ENCODE peak calls at places on chromosome 20, in nine cellular contexts. B is glutamatergic neuron, U is cardiac fibroblast, R is body of pancreas, W is BJ, J is AG10803, S is esophagus squamous epithelium, L is heart right ventricle, N is heart left ventricle. C is an unnamed sample.

GRCh38 chr20:5364997-5365597 is 48.3 kb upstream of the PROKR2 start:
- DNase-seq in B (no peak), U (no peak), R (no peak), W (peak), J (no peak), S (no peak), L (no peak), N (no peak), C (no peak)

GRCh38 chr20:24785141-24785924 is 163.7 kb upstream of the CST7 start:
- DNase-seq in B (no peak), U (peak), R (no peak), W (peak), J (peak), S (no peak), L (no peak), N (no peak), C (peak)

GRCh38 chr20:15475483-15475882 is 1097.8 kb downstream of the KIF16B start:
- DNase-seq in B (no peak), U (no peak), R (peak), W (no peak), J (no peak), S (no peak), L (peak), N (peak), C (peak)

GRCh38 chr20:57391439-57392129 is 388 bp downstream of the RBM38 start:
- DNase-seq in B (peak), U (peak), R (no peak), W (no peak), J (peak), S (no peak), L (no peak), N (no peak), C (peak)

GRCh38 chr20:58173930-58174707 is 54.3 kb downstream of the ANKRD60 start:
- DNase-seq in B (no peak), U (no peak), R (no peak), W (no peak), J (peak), S (no peak), L (no peak), N (no peak), C (no peak)

GRCh38 chr20:37816003-37816402 is 86.9 kb upstream of the VSTM2L start:
- DNase-seq in B (no peak), U (no peak), R (no peak), W (no peak), J (no peak), S (no peak), L (no peak), N (no peak), C (no peak)

GRCh38 chr20:10662661-10663458 is 10.9 kb downstream of the JAG1 start:
- DNase-seq in B (no peak), U (no peak), R (no peak), W (no peak), J (no peak), S (no peak), L (no peak), N (no peak), C (no peak)

GRCh38 chr20:52975024-52975732 is 3.0 kb downstream of the TSHZ2 start:
- DNase-seq in B (no peak), U (peak), R (peak), W (no peak), J (no peak), S (no peak), L (no peak), N (no peak), C (no peak)

GRCh38 chr20:3923818-3924217 is 34.6 kb downstream of the PANK2 start:
- DNase-seq in B (no peak), U (peak), R (no peak), W (no peak), J (peak), S (no peak), L (no peak), N (no peak), C (no peak)

GRCh38 chr20:58022711-58023110 is 205.7 kb downstream of the ANKRD60 start:
- DNase-seq in B (no peak), U (no peak), R (no peak), W (no peak), J (no peak), S (no peak), L (no peak), N (no peak), C (peak)

GRCh38 chr20:48717095-48717958 is 110.5 kb downstream of the PREX1 start:
- DNase-seq in B (no peak), U (no peak), R (no peak), W (no peak), J (no peak), S (no peak), L (no peak), N (no peak), C (no peak)

GRCh38 chr20:32190608-32191415 is 16.7 kb downstream of the PLAGL2 start:
- DNase-seq in B (peak), U (no peak), R (no peak), W (no peak), J (no peak), S (no peak), L (no peak), N (no peak), C (no peak)

GRCh38 chr20:47362361-47363219 is 6.1 kb upstream of the ZMYND8 start:
- DNase-seq in B (no peak), U (no peak), R (no peak), W (no peak), J (no peak), S (no peak), L (no peak), N (peak), C (peak)

GRCh38 chr20:42179768-42180167 is 561.6 kb upstream of the CHD6 start:
- DNase-seq in B (no peak), U (no peak), R (no peak), W (no peak), J (no peak), S (no peak), L (no peak), N (no peak), C (no peak)

GRCh38 chr20:13220857-13221297 is at the start of gene ISM1:
- DNase-seq in B (peak), U (peak), R (peak), W (no peak), J (no peak), S (no peak), L (peak), N (no peak), C (peak)

GRCh38 chr20:45630366-45630765 is 718 bp downstream of the WFDC9 start:
- DNase-seq in B (no peak), U (no peak), R (no peak), W (no peak), J (peak), S (no peak), L (no peak), N (no peak), C (no peak)

GRCh38 chr20:9485614-9486325 is 28.6 kb upstream of the LAMP5 start:
- DNase-seq in B (no peak), U (no peak), R (no peak), W (no peak), J (no peak), S (no peak), L (no peak), N (no peak), C (no peak)

GRCh38 chr20:44288252-44288651 is 22.8 kb downstream of the FITM2 start:
- DNase-seq in B (no peak), U (no peak), R (no peak), W (no peak), J (no peak), S (no peak), L (no peak), N (no peak), C (no peak)

GRCh38 chr20:22816016-22816415 is 219.1 kb upstream of the SSTR4 start:
- DNase-seq in B (no peak), U (no peak), R (no peak), W (no peak), J (no peak), S (no peak), L (no peak), N (no peak), C (no peak)

GRCh38 chr20:22819134-22819533 is 216.0 kb upstream of the SSTR4 start:
- DNase-seq in B (no peak), U (no peak), R (no peak), W (no peak), J (no peak), S (no peak), L (no peak), N (no peak), C (no peak)

GRCh38 chr20:22815206-22815551 is 219.9 kb upstream of the SSTR4 start:
- DNase-seq in B (no peak), U (no peak), R (no peak), W (no peak), J (no peak), S (no peak), L (no peak), N (no peak), C (no peak)

GRCh38 chr20:22814475-22815205 is 220.5 kb upstream of the SSTR4 start:
- DNase-seq in B (no peak), U (no peak), R (no peak), W (no peak), J (no peak), S (no peak), L (no peak), N (no peak), C (no peak)

GRCh38 chr20:22815584-22815983 is 219.5 kb upstream of the SSTR4 start:
- DNase-seq in B (no peak), U (no peak), R (no peak), W (no peak), J (no peak), S (no peak), L (no peak), N (no peak), C (no peak)
- TF ChIP-seq CTCF in B (no peak), U (peak), R (no peak), W (no peak), J (no peak), S (no peak), L (no peak), N (peak), C (no peak)

GRCh38 chr20:462199-462991 is at the start of gene TBC1D20:
- DNase-seq in B (peak), U (peak), R (peak), W (no peak), J (peak), S (no peak), L (peak), N (peak), C (peak)
- TF ChIP-seq CTCF in B (no peak), U (peak), R (peak), W (peak), J (peak), S (peak), L (no peak), N (peak), C (no peak)

GRCh38 chr20:50153500-50154377 is at the start of gene PEDS1:
- DNase-seq in B (peak), U (peak), R (peak), W (no peak), J (peak), S (peak), L (peak), N (peak), C (peak)
- TF ChIP-seq CTCF in B (no peak), U (no peak), R (peak), W (no peak), J (no peak), S (peak), L (no peak), N (peak), C (no peak)

GRCh38 chr20:21510414-21510971 is 3.4 kb downstream of the NKX2-2 start:
- DNase-seq in B (peak), U (no peak), R (no peak), W (no peak), J (peak), S (no peak), L (no peak), N (no peak), C (no peak)

GRCh38 chr20:21509079-21509596 is 4.7 kb downstream of the NKX2-2 start:
- DNase-seq in B (no peak), U (no peak), R (no peak), W (no peak), J (no peak), S (no peak), L (no peak), N (no peak), C (no peak)

GRCh38 chr20:21510995-21511394 is 2.9 kb downstream of the NKX2-2 start:
- DNase-seq in B (no peak), U (no peak), R (no peak), W (no peak), J (no peak), S (no peak), L (no peak), N (no peak), C (no peak)

GRCh38 chr20:21508230-21509078 is 5.4 kb downstream of the NKX2-2 start:
- DNase-seq in B (peak), U (no peak), R (no peak), W (no peak), J (no peak), S (no peak), L (no peak), N (no peak), C (no peak)

GRCh38 chr20:21509597-21510331 is 4.1 kb downstream of the NKX2-2 start:
- DNase-seq in B (peak), U (peak), R (no peak), W (no peak), J (peak), S (no peak), L (no peak), N (no peak), C (no peak)
- TF ChIP-seq CTCF in B (no peak), U (peak), R (no peak), W (peak), J (peak), S (no peak), L (no peak), N (no peak), C (no peak)

GRCh38 chr20:51700809-51701285 is 67.3 kb downstream of the ATP9A start:
- DNase-seq in B (no peak), U (peak), R (peak), W (no peak), J (peak), S (no peak), L (no peak), N (no peak), C (no peak)
- TF ChIP-seq CTCF in B (peak), U (peak), R (peak), W (peak), J (peak), S (peak), L (peak), N (peak), C (peak)

GRCh38 chr20:33303595-33303994 is 20.6 kb downstream of the BPIFB1 start:
- DNase-seq in B (no peak), U (no peak), R (no peak), W (no peak), J (no peak), S (no peak), L (no peak), N (no peak), C (no peak)
- TF ChIP-seq CTCF in B (no peak), U (no peak), R (no peak), W (no peak), J (no peak), S (no peak), L (no peak), N (no peak), C (no peak)

GRCh38 chr20:62137092-62137384 is 6.2 kb downstream of the PSMA7 start:
- DNase-seq in B (no peak), U (no peak), R (no peak), W (no peak), J (no peak), S (no peak), L (no peak), N (no peak), C (no peak)
- TF ChIP-seq CTCF in B (no peak), U (no peak), R (no peak), W (no peak), J (no peak), S (no peak), L (no peak), N (no peak), C (peak)

DNA sequence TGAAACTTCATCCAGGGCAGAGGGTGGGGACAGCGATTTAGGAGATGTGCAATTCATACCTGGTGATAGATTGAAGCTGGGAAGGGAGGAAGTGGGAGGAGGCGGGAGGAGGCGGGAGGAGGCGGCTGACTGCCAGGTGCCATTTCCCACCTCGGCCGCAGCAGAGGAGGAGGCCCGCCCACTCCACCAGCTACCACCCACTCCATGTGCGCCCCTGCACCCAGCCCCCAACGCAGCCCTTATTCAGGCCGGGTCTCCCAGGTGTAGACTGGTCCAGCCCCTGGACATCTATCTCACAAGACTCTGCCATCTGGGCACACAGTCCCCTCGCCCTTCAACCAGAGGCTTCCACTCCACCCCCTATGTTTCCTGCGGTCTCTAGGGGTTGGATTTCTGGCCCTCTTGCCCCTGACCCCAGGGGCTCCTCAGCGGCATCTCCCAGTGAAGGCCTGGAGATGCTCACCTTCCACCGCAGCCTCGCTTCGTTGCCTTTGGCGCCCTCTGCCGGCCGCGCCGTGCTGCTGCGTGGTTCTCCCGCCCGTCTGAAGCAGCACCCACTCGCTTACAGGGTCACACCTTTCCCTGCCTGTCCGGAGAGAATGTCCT is 32.6 kb upstream of the FAM83D start:
- DNase-seq in B (peak), U (peak), R (peak), W (no peak), J (peak), S (no peak), L (peak), N (peak), C (peak)
- TF ChIP-seq CTCF in B (peak), U (peak), R (peak), W (peak), J (peak), S (peak), L (peak), N (peak), C (peak)